ENCODE peak calls at places on chromosomes 1 and 21, in four cellular contexts. Y is neuronal stem cell, Z is heart right ventricle, W is neural progenitor cell. U is an unnamed sample. For H3K4me1, the result is how much of the 10 kb centered on the place peaks cover.

GRCh38 chr1:88398338-88398737 is 285.7 kb upstream of the PKN2 start:
- DNase-seq in Z (no peak), Y (no peak), W (no peak), U (peak)

GRCh38 chr1:49622877-49623276 is 400.9 kb downstream of the AGBL4 start:
- DNase-seq in Z (no peak), Y (no peak), W (no peak), U (no peak)

GRCh38 chr1:2381741-2382620 is 9.4 kb downstream of the MORN1 start:
- DNase-seq in Y (peak), Z (peak), W (peak), U (peak)

GRCh38 chr1:92695104-92695503 is 89.8 kb downstream of the EVI5 start:
- DNase-seq in Y (no peak), W (no peak), Z (no peak), U (no peak)

GRCh38 chr1:3213730-3214129 is 144.7 kb downstream of the PRDM16 start:
- DNase-seq in Y (no peak), Z (no peak), W (no peak), U (no peak)

GRCh38 chr1:84944767-84945486 is 51.9 kb upstream of the LPAR3 start:
- DNase-seq in Y (peak), W (peak), Z (peak), U (peak)

GRCh38 chr1:226903819-226904710 is 33.6 kb downstream of the PSEN2 start:
- DNase-seq in Z (no peak), W (no peak), Y (no peak), U (no peak)

GRCh38 chr1:32606565-32606964 is 43.8 kb downstream of the ZBTB8OS start:
- DNase-seq in Z (no peak), Y (no peak), W (no peak), U (no peak)

GRCh38 chr21:32413697-32414578 is 1.4 kb downstream of the EVA1C start:
- DNase-seq in Z (no peak), W (no peak), Y (no peak), U (peak)

GRCh38 chr1:59486595-59486994 is 189.7 kb downstream of the FGGY start:
- DNase-seq in Z (no peak), Y (no peak), W (no peak), U (no peak)

GRCh38 chr1:236072001-236072400 is 7.1 kb upstream of the NID1 start:
- DNase-seq in Z (no peak), W (no peak), Y (no peak), U (no peak)

GRCh38 chr1:32876341-32877210 is 5.9 kb upstream of the FNDC5 start:
- DNase-seq in Y (no peak), Z (peak), W (peak), U (peak)

DNA sequence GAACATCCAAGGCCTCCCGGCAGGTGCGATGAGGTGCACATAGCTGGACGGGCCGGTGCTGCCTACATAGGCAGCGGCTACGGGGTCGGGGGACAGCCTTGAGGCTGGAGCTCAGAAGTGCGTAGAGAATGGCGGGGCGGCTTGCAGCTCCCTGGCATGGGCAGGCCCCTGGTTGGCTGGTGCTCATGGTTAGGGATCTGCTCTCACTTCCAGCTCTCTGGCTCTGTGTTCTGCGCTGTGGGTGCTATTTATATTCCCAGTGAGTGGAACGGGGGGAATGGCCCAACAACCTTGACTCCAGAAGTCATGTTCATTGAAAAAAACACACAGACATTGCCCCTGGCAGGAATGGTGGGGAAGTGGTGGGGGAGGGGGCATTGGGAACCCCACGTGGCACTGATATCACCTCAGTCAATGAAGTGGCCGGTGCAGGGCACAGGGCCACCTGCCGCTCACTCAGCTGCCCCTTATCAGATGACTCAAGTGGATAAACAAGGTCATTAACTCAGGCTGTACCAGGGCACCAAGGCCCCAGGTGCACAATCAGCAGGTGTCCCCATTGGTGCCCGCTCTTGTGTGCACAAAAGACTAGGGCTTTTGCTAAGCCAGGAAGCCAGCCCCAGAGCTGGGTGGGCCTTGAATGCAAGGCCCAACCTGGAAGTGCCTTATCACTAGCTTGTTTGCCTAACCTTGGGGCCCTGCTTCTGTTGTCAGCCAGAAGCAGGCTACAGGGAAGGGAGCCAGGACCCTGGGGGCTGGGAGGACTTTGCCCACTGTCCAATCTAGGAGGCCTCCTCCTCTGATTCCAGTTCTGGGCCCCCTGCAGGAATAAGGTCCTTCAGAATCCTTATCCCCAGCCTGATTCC is at the start of gene NR0B2:
- DNase-seq in W (no peak), Y (no peak), Z (peak), U (peak)
- H3K4me3 ChIP-seq in W (no peak), Y (peak), Z (peak), U (peak)

GRCh38 chr1:17432412-17432811 is 7.1 kb downstream of the RCC2 start:
- DNase-seq in Y (no peak), W (no peak), Z (no peak), U (no peak)

GRCh38 chr1:17434016-17434415 is 5.5 kb downstream of the RCC2 start:
- DNase-seq in Y (no peak), W (no peak), Z (no peak), U (no peak)

GRCh38 chr1:17436380-17437174 is 2.9 kb downstream of the RCC2 start:
- DNase-seq in Y (no peak), Z (no peak), W (peak), U (no peak)

GRCh38 chr1:17433261-17433660 is 6.2 kb downstream of the RCC2 start:
- DNase-seq in Z (no peak), Y (no peak), W (no peak), U (no peak)

GRCh38 chr1:17434591-17434990 is 4.9 kb downstream of the RCC2 start:
- DNase-seq in Y (no peak), Z (no peak), W (no peak), U (no peak)
- H3K27ac ChIP-seq in Y (no peak), Z (no peak), W (no peak), U (no peak)

GRCh38 chr1:204089044-204089751 is 16.3 kb downstream of the SOX13 start:
- DNase-seq in Y (no peak), W (no peak), Z (no peak), U (peak)

GRCh38 chr1:204087893-204088528 is 15.1 kb downstream of the SOX13 start:
- DNase-seq in Y (no peak), W (no peak), Z (no peak), U (peak)

GRCh38 chr1:204088596-204088995 is 15.7 kb downstream of the SOX13 start:
- DNase-seq in W (no peak), Z (no peak), Y (no peak), U (no peak)

GRCh38 chr1:204085876-204086275 is 13.0 kb downstream of the SOX13 start:
- DNase-seq in Y (no peak), W (no peak), Z (no peak), U (no peak)

DNA sequence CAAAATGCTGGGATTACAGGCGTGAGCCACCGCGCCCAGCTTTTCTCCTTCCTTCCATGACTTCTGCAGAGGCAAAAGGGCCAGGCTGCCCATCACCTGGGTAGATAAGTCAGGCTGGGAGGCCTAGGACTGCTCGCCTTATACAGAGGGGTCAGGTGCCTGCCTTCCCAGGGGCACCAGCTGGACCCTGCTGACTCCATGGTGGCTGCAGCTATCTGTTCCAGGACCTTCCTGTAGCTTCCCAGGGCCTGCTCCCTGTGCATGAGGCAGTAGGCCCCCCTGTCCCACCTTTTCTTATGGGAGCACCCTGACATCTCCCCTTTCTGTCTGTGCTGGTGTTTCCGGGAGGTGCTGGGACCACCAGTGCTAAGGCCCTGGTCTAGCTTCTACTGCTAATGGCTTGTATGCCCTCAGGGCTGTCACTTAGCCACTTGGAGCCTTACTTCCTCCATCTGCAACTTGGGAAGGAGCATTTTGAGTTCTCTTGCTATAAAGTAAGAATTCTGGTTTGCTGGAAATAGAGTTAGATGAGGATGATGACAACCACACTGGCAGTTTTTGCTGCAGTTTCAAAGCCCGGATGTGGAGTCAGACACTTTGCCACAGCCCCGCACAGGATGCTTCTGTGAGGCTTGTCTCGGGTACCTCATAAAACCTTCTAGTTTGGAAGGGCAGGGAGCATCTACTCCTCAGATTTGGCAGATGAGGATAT is 14.4 kb downstream of the SOX13 start:
- DNase-seq in Y (no peak), W (no peak), Z (no peak), U (no peak)
- H3K4me1 ChIP-seq in Y (under half), W (half or more), Z (half or more), U (under half)

GRCh38 chr21:44933199-44933937 is 6.5 kb upstream of the SLX9 start:
- DNase-seq in Y (no peak), W (no peak), Z (no peak), U (no peak)
- H3K4me3 ChIP-seq in Y (no peak), W (no peak), Z (no peak), U (no peak)

DNA sequence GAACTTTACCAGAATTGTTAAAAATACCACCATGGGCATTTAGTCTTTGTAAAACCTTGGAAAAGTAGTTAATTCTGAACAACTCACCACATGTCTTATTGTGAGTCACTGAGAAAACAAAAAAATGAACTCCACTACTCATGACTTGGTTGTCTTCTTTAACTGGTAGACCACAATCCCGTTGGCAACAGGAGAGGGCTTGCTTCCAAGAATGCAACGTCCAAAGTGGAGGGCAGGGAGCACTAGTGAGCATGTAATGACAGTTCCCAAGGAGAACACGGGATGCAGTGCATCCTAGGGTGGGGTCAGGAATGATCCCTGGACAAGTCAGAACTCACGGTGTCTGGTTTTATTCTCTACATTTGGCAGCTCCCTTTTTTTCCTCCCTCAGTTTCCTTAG is 15.2 kb upstream of the HMCN1 start:
- DNase-seq in Y (no peak), Z (no peak), W (peak), U (peak)
- H3K27ac ChIP-seq in Y (no peak), Z (no peak), W (no peak), U (no peak)

GRCh38 chr1:231528175-231529029 is at the start of gene TSNAX:
- DNase-seq in W (peak), Y (peak), Z (peak), U (peak)
- H3K4me1 ChIP-seq in W (under half), Y (under half), Z (under half), U (under half)

DNA sequence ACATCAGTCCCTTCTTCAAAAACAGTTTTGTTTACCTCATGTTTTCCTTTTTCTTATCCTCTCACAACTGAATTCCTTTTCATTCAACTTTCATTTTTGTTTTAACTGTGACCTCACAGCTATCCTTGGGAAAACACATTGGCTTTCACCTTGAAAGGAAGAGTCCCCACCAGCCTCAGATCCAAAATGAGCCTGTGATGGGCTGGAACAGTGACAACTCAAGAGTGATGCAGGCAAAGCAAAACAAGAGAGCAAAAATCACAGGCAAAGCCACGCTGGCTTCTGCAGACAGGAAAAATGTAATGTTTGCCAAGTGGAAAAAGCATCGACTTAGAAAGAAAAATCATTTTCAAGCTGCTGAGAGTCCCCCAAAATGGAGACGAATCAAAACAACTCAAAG is 51.0 kb downstream of the ALG14 start:
- DNase-seq in Y (no peak), W (no peak), Z (no peak), U (no peak)
- H3K4me3 ChIP-seq in Y (no peak), W (no peak), Z (peak), U (no peak)

GRCh38 chr1:117697220-117697781 is 91.5 kb downstream of the TENT5C start:
- DNase-seq in W (no peak), Z (no peak), Y (no peak), U (no peak)

GRCh38 chr1:117698398-117699160 is 92.7 kb downstream of the TENT5C start:
- DNase-seq in Z (peak), Y (no peak), W (no peak), U (peak)

GRCh38 chr1:117695796-117696505 is 90.1 kb downstream of the TENT5C start:
- DNase-seq in W (no peak), Z (no peak), Y (no peak), U (peak)

GRCh38 chr1:117694543-117694942 is 88.7 kb downstream of the TENT5C start:
- DNase-seq in Y (no peak), W (no peak), Z (no peak), U (no peak)

DNA sequence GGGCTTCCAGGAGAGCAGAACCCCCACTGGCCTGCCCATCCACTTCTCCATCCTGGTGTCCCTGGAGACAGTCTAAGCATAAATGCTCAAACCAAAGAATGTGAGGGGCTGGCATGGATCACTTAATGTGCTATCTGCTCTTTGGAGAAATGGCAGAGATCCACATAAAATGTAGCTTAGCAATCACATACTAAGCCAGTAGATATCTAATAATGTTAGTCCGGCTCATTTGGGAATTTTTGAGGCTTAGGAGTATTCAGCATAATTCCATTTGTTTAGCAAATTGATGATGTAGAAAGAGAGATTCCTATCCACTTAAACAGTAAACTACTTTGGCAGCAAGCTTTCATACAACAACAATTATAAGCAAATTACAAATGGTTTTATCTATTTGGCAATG is 90.7 kb downstream of the TENT5C start:
- DNase-seq in W (no peak), Z (no peak), Y (no peak), U (no peak)
- H3K27ac ChIP-seq in W (no peak), Z (peak), Y (no peak), U (peak)

DNA sequence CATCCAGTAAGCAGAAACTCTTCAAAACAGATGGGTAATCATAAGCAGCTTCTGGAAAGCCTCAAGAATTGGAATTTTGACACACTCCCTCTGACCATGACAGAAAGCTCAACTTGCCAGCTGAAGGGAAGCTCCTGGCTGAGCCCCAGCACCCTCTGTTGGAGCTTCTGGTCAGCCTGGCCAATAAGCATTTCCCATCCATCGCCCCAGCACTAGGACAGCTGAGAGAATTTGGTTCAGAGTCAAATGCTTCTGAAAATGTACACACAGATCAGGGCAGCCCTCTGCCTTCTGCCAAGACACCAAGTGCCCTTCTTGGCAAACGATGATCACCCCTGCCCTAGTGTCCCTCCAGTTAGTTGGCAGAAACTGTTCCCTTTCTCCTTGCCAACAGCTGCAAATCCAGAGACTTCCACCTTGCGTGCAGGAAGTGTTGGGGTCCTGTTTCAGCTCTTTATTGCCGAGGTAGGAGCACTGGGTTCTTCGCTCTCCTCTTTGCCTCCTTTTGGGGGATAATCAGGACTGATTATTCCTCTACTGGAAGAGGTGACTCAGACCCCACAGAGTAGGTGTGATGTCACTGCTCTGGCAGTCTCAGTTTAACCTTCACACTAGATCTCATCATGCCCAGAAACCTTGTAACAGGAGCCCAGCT is 11.9 kb downstream of the PIGV start:
- DNase-seq in Z (peak), W (no peak), Y (no peak), U (peak)
- H3K4me1 ChIP-seq in Z (half or more), W (under half), Y (under half), U (under half)

U was measured in right cardiac atrium.